ENCODE peak calls at places on chromosome 5, in nine cellular contexts. One of them, this sample, is unnamed.

GRCh38 chr5:96489518-96489917 is 56.5 kb upstream of the PCSK1 start:
- DNase-seq in AG04450: no peak
- DNase-seq in T-helper 17 cell: no peak
- DNase-seq in ELR: no peak
- DNase-seq in left cardiac atrium: no peak
- DNase-seq in A172: no peak
- DNase-seq in HEK293T: no peak
- DNase-seq in T1000: no peak
- DNase-seq in MV-4-11: no peak
- DNase-seq in this sample: no peak

GRCh38 chr5:147935032-147935431 is 28.7 kb upstream of the C5orf46 start:
- DNase-seq in AG04450: no peak
- DNase-seq in T-helper 17 cell: no peak
- DNase-seq in ELR: peak
- DNase-seq in left cardiac atrium: no peak
- DNase-seq in A172: peak
- DNase-seq in HEK293T: peak
- DNase-seq in T1000: no peak
- DNase-seq in MV-4-11: peak
- DNase-seq in this sample: no peak

GRCh38 chr5:98309785-98310566 is 463.5 kb upstream of the RGMB start:
- DNase-seq in AG04450: peak
- DNase-seq in T-helper 17 cell: no peak
- DNase-seq in ELR: peak
- DNase-seq in left cardiac atrium: peak
- DNase-seq in A172: peak
- DNase-seq in HEK293T: no peak
- DNase-seq in T1000: peak
- DNase-seq in MV-4-11: peak
- DNase-seq in this sample: no peak

GRCh38 chr5:181159286-181160143 is 12.1 kb downstream of the OR2V2 start:
- DNase-seq in AG04450: peak
- DNase-seq in T-helper 17 cell: peak
- DNase-seq in ELR: peak
- DNase-seq in left cardiac atrium: peak
- DNase-seq in A172: peak
- DNase-seq in HEK293T: peak
- DNase-seq in T1000: peak
- DNase-seq in MV-4-11: peak
- DNase-seq in this sample: peak

GRCh38 chr5:95730730-95731570 is at the start of gene RHOBTB3:
- DNase-seq in AG04450: peak
- DNase-seq in T-helper 17 cell: no peak
- DNase-seq in ELR: peak
- DNase-seq in left cardiac atrium: peak
- DNase-seq in A172: peak
- DNase-seq in HEK293T: peak
- DNase-seq in T1000: peak
- DNase-seq in MV-4-11: peak
- DNase-seq in this sample: peak

GRCh38 chr5:163760498-163760897 is 255.1 kb downstream of the MAT2B start:
- DNase-seq in AG04450: peak
- DNase-seq in T-helper 17 cell: no peak
- DNase-seq in ELR: peak
- DNase-seq in left cardiac atrium: no peak
- DNase-seq in A172: peak
- DNase-seq in HEK293T: no peak
- DNase-seq in T1000: peak
- DNase-seq in MV-4-11: no peak
- DNase-seq in this sample: no peak

GRCh38 chr5:1464096-1464446 is 18.8 kb upstream of the SLC6A3 start:
- DNase-seq in AG04450: no peak
- DNase-seq in T-helper 17 cell: no peak
- DNase-seq in ELR: no peak
- DNase-seq in left cardiac atrium: no peak
- DNase-seq in A172: no peak
- DNase-seq in HEK293T: no peak
- DNase-seq in T1000: no peak
- DNase-seq in MV-4-11: no peak
- DNase-seq in this sample: no peak

GRCh38 chr5:73654171-73654811 is 28.3 kb downstream of the ARHGEF28 start:
- DNase-seq in AG04450: peak
- DNase-seq in T-helper 17 cell: no peak
- DNase-seq in ELR: peak
- DNase-seq in left cardiac atrium: no peak
- DNase-seq in A172: peak
- DNase-seq in HEK293T: no peak
- DNase-seq in T1000: peak
- DNase-seq in MV-4-11: no peak
- DNase-seq in this sample: no peak

GRCh38 chr5:43006411-43007202 is 33.5 kb downstream of the ANXA2R start:
- DNase-seq in AG04450: no peak
- DNase-seq in T-helper 17 cell: no peak
- DNase-seq in ELR: no peak
- DNase-seq in left cardiac atrium: no peak
- DNase-seq in A172: no peak
- DNase-seq in HEK293T: no peak
- DNase-seq in T1000: no peak
- DNase-seq in MV-4-11: no peak
- DNase-seq in this sample: no peak

GRCh38 chr5:67156976-67157583 is 39.5 kb downstream of the CD180 start:
- DNase-seq in AG04450: no peak
- DNase-seq in T-helper 17 cell: peak
- DNase-seq in ELR: peak
- DNase-seq in left cardiac atrium: no peak
- DNase-seq in A172: peak
- DNase-seq in HEK293T: peak
- DNase-seq in T1000: no peak
- DNase-seq in MV-4-11: peak
- DNase-seq in this sample: no peak

GRCh38 chr5:139470821-139471300 is at the start of gene SMIM33:
- DNase-seq in AG04450: no peak
- DNase-seq in T-helper 17 cell: no peak
- DNase-seq in ELR: no peak
- DNase-seq in left cardiac atrium: no peak
- DNase-seq in A172: no peak
- DNase-seq in HEK293T: no peak
- DNase-seq in T1000: no peak
- DNase-seq in MV-4-11: peak
- DNase-seq in this sample: no peak

GRCh38 chr5:139651863-139652787 is 4.0 kb downstream of the CXXC5 start:
- DNase-seq in AG04450: no peak
- DNase-seq in T-helper 17 cell: peak
- DNase-seq in ELR: peak
- DNase-seq in left cardiac atrium: peak
- DNase-seq in A172: peak
- DNase-seq in HEK293T: peak
- DNase-seq in T1000: peak
- DNase-seq in MV-4-11: peak
- DNase-seq in this sample: no peak

GRCh38 chr5:72107874-72108199 is 562 bp downstream of the MAP1B start:
- DNase-seq in AG04450: no peak
- DNase-seq in T-helper 17 cell: no peak
- DNase-seq in ELR: no peak
- DNase-seq in left cardiac atrium: no peak
- DNase-seq in A172: peak
- DNase-seq in HEK293T: peak
- DNase-seq in T1000: no peak
- DNase-seq in MV-4-11: no peak
- DNase-seq in this sample: no peak

GRCh38 chr5:175696139-175696854 is 38.4 kb downstream of the HRH2 start:
- DNase-seq in AG04450: no peak
- DNase-seq in T-helper 17 cell: peak
- DNase-seq in ELR: peak
- DNase-seq in left cardiac atrium: peak
- DNase-seq in A172: peak
- DNase-seq in HEK293T: peak
- DNase-seq in T1000: no peak
- DNase-seq in MV-4-11: peak
- DNase-seq in this sample: no peak

GRCh38 chr5:107849118-107849517 is 178.4 kb upstream of the EFNA5 start:
- DNase-seq in AG04450: no peak
- DNase-seq in T-helper 17 cell: no peak
- DNase-seq in ELR: no peak
- DNase-seq in left cardiac atrium: no peak
- DNase-seq in A172: no peak
- DNase-seq in HEK293T: no peak
- DNase-seq in T1000: no peak
- DNase-seq in MV-4-11: no peak
- DNase-seq in this sample: no peak

GRCh38 chr5:19855453-19855852 is 132.5 kb downstream of the CDH18 start:
- DNase-seq in AG04450: no peak
- DNase-seq in T-helper 17 cell: no peak
- DNase-seq in ELR: no peak
- DNase-seq in left cardiac atrium: no peak
- DNase-seq in A172: no peak
- DNase-seq in HEK293T: no peak
- DNase-seq in T1000: no peak
- DNase-seq in MV-4-11: no peak
- DNase-seq in this sample: no peak

GRCh38 chr5:43917925-43918324 is 314.9 kb downstream of the NNT start:
- DNase-seq in AG04450: no peak
- DNase-seq in T-helper 17 cell: no peak
- DNase-seq in ELR: no peak
- DNase-seq in left cardiac atrium: no peak
- DNase-seq in A172: no peak
- DNase-seq in HEK293T: no peak
- DNase-seq in T1000: no peak
- DNase-seq in MV-4-11: no peak
- DNase-seq in this sample: no peak

GRCh38 chr5:151047814-151048425 is 27.5 kb downstream of the GPX3 start:
- DNase-seq in AG04450: no peak
- DNase-seq in T-helper 17 cell: no peak
- DNase-seq in ELR: peak
- DNase-seq in left cardiac atrium: no peak
- DNase-seq in A172: no peak
- DNase-seq in HEK293T: peak
- DNase-seq in T1000: no peak
- DNase-seq in MV-4-11: no peak
- DNase-seq in this sample: no peak

GRCh38 chr5:176724472-176724871 is 77.2 kb downstream of the TSPAN17 start:
- DNase-seq in AG04450: no peak
- DNase-seq in T-helper 17 cell: no peak
- DNase-seq in ELR: no peak
- DNase-seq in left cardiac atrium: no peak
- DNase-seq in A172: no peak
- DNase-seq in HEK293T: no peak
- DNase-seq in T1000: no peak
- DNase-seq in MV-4-11: no peak
- DNase-seq in this sample: no peak

GRCh38 chr5:38338455-38338854 is 80.1 kb downstream of the EGFLAM start:
- DNase-seq in AG04450: no peak
- DNase-seq in T-helper 17 cell: no peak
- DNase-seq in ELR: no peak
- DNase-seq in left cardiac atrium: no peak
- DNase-seq in A172: no peak
- DNase-seq in HEK293T: no peak
- DNase-seq in T1000: no peak
- DNase-seq in MV-4-11: no peak
- DNase-seq in this sample: no peak

GRCh38 chr5:53884844-53885243 is 324.4 kb downstream of the NDUFS4 start:
- DNase-seq in AG04450: no peak
- DNase-seq in T-helper 17 cell: no peak
- DNase-seq in ELR: no peak
- DNase-seq in left cardiac atrium: no peak
- DNase-seq in A172: no peak
- DNase-seq in HEK293T: no peak
- DNase-seq in T1000: no peak
- DNase-seq in MV-4-11: no peak
- DNase-seq in this sample: no peak

GRCh38 chr5:179821298-179822058 is 773 bp downstream of the SQSTM1 start:
- DNase-seq in AG04450: peak
- DNase-seq in T-helper 17 cell: peak
- DNase-seq in ELR: peak
- DNase-seq in left cardiac atrium: peak
- DNase-seq in A172: peak
- DNase-seq in HEK293T: peak
- DNase-seq in T1000: peak
- DNase-seq in MV-4-11: peak
- DNase-seq in this sample: peak

GRCh38 chr5:17000296-17000939 is 64.3 kb upstream of the MYO10 start:
- DNase-seq in AG04450: peak
- DNase-seq in T-helper 17 cell: no peak
- DNase-seq in ELR: peak
- DNase-seq in left cardiac atrium: no peak
- DNase-seq in A172: peak
- DNase-seq in HEK293T: no peak
- DNase-seq in T1000: peak
- DNase-seq in MV-4-11: no peak
- DNase-seq in this sample: no peak

GRCh38 chr5:68099327-68099726 is 116.2 kb upstream of the PIK3R1 start:
- DNase-seq in AG04450: no peak
- DNase-seq in T-helper 17 cell: no peak
- DNase-seq in ELR: no peak
- DNase-seq in left cardiac atrium: no peak
- DNase-seq in A172: no peak
- DNase-seq in HEK293T: no peak
- DNase-seq in T1000: no peak
- DNase-seq in MV-4-11: no peak
- DNase-seq in this sample: no peak

GRCh38 chr5:152634596-152634995 is 229.5 kb upstream of the NMUR2 start:
- DNase-seq in AG04450: no peak
- DNase-seq in T-helper 17 cell: no peak
- DNase-seq in ELR: no peak
- DNase-seq in left cardiac atrium: no peak
- DNase-seq in A172: no peak
- DNase-seq in HEK293T: no peak
- DNase-seq in T1000: no peak
- DNase-seq in MV-4-11: no peak
- DNase-seq in this sample: no peak

This sample was measured in esophagus squamous epithelium.